ENCODE peak calls at places on chromosomes 12 and 14, in nine cellular contexts. D is tibial artery; G is left lung; B is A549; L is psoas muscle; Z is IMR-90; Y is CD8-positive, alpha-beta T cell; O is astrocyte; K is CD4-positive, alpha-beta memory T cell. X is an unnamed sample. For H3K4me1, the result is how much of the 10 kb centered on the place peaks cover.

GRCh38 chr14:100423421-100424010 is 100.4 kb downstream of the SLC25A47 start:
- DNase-seq in G (no peak), D (no peak), B (no peak), O (no peak), Z (no peak), K (no peak), L (no peak), Y (no peak), X (no peak)

GRCh38 chr14:21965042-21965441 is 291.4 kb upstream of the OR4E1 start:
- DNase-seq in K (peak), G (no peak), L (no peak), B (no peak), Y (no peak), D (no peak), O (no peak), Z (no peak), X (peak)

GRCh38 chr14:55354500-55354899 is 57.1 kb downstream of the ATG14 start:
- DNase-seq in K (peak), G (no peak), Y (peak), O (peak), Z (peak), D (peak), B (peak), L (peak), X (peak)

GRCh38 chr14:63938198-63939005 is 85.6 kb downstream of the SYNE2 start:
- DNase-seq in L (no peak), Y (no peak), G (no peak), D (no peak), Z (peak), O (no peak), K (peak), B (no peak), X (no peak)

GRCh38 chr12:16599081-16599480 is 6.9 kb downstream of the LMO3 start:
- DNase-seq in Y (no peak), Z (no peak), D (no peak), L (no peak), B (no peak), G (no peak), O (no peak), K (no peak), X (no peak)

GRCh38 chr12:93662961-93663728 is 14.0 kb upstream of the CRADD start:
- DNase-seq in L (peak), Y (no peak), G (no peak), B (no peak), K (no peak), O (no peak), D (no peak), Z (peak), X (no peak)

GRCh38 chr12:31756977-31757420 is 28.2 kb upstream of the AMN1 start:
- DNase-seq in Y (no peak), D (no peak), K (no peak), G (peak), Z (no peak), L (no peak), O (peak), B (no peak), X (no peak)

GRCh38 chr12:67827820-67828383 is 161.3 kb upstream of the IFNG-AS1 start:
- DNase-seq in O (peak), K (no peak), B (peak), D (no peak), L (peak), Y (no peak), Z (peak), G (no peak), X (peak)

GRCh38 chr12:120006248-120006975 is 17.4 kb downstream of the BICDL1 start:
- DNase-seq in L (no peak), Y (no peak), G (no peak), D (no peak), K (no peak), O (no peak), B (no peak), Z (no peak), X (no peak)

GRCh38 chr12:109762071-109762672 is 48.5 kb downstream of the FAM222A start:
- DNase-seq in D (peak), Y (no peak), L (no peak), G (no peak), O (no peak), B (no peak), Z (no peak), K (no peak), X (no peak)

GRCh38 chr12:27003421-27004311 is 10.5 kb downstream of the TM7SF3 start:
- DNase-seq in O (no peak), B (no peak), Z (no peak), Y (no peak), K (no peak), G (no peak), L (no peak), D (no peak), X (no peak)

GRCh38 chr14:94036328-94037167 is 10.4 kb downstream of the OTUB2 start:
- DNase-seq in K (peak), L (peak), G (peak), D (peak), O (peak), Y (peak), Z (peak), B (peak), X (peak)

GRCh38 chr12:47509398-47509851 is 196.4 kb downstream of the RPAP3 start:
- DNase-seq in L (no peak), D (no peak), Z (peak), Y (no peak), G (no peak), K (no peak), O (peak), B (no peak), X (no peak)

GRCh38 chr12:123115409-123116111 is 35.3 kb downstream of the PITPNM2 start:
- DNase-seq in Z (peak), Y (no peak), D (peak), K (no peak), L (peak), G (no peak), B (no peak), O (peak), X (no peak)

GRCh38 chr14:68248481-68249255 is 429.1 kb downstream of the RAD51B start:
- DNase-seq in B (peak), D (peak), G (peak), Z (peak), K (peak), O (peak), Y (no peak), L (peak), X (no peak)

GRCh38 chr12:103852498-103852992 is 11.5 kb upstream of the NT5DC3 start:
- DNase-seq in L (no peak), Y (no peak), K (no peak), Z (peak), D (no peak), O (peak), G (no peak), B (no peak), X (no peak)

GRCh38 chr12:32248594-32249140 is 142.0 kb downstream of the BICD1 start:
- DNase-seq in G (no peak), K (no peak), Y (no peak), B (no peak), L (no peak), Z (no peak), D (no peak), O (no peak), X (no peak)

GRCh38 chr12:111404362-111405148 is 1.2 kb upstream of the SH2B3 start:
- DNase-seq in K (peak), Z (no peak), G (no peak), Y (no peak), D (peak), O (no peak), B (no peak), L (no peak), X (peak)

GRCh38 chr12:111405856-111406473 is at the start of gene SH2B3:
- DNase-seq in B (peak), K (no peak), Y (no peak), Z (peak), L (peak), O (no peak), G (no peak), D (no peak), X (no peak)

GRCh38 chr12:111406474-111407370 is 999 bp downstream of the SH2B3 start:
- DNase-seq in B (no peak), D (peak), Z (no peak), O (no peak), Y (no peak), G (peak), L (peak), K (peak), X (peak)

GRCh38 chr12:111407371-111408115 is 1.8 kb downstream of the SH2B3 start:
- DNase-seq in K (no peak), G (no peak), L (no peak), O (no peak), D (no peak), B (no peak), Y (no peak), Z (no peak), X (no peak)

GRCh38 chr12:111405149-111405855 is 421 bp upstream of the SH2B3 start:
- DNase-seq in K (peak), B (peak), O (peak), Y (peak), L (peak), D (peak), G (peak), Z (peak), X (peak)
- H3K4me1 ChIP-seq in K (half or more), B (under half), O (under half), Y (half or more), L (under half), D (half or more), G (half or more), Z (under half), X (half or more)

GRCh38 chr14:24096545-24097181 is 2.6 kb downstream of the PCK2 start:
- DNase-seq in L (no peak), Y (no peak), D (no peak), Z (no peak), O (no peak), G (peak), B (no peak), K (no peak), X (no peak)
- H3K4me1 ChIP-seq in L (under half), Y (under half), D (under half), Z (under half), O (under half), G (under half), B (under half), K (under half), X (under half)

DNA sequence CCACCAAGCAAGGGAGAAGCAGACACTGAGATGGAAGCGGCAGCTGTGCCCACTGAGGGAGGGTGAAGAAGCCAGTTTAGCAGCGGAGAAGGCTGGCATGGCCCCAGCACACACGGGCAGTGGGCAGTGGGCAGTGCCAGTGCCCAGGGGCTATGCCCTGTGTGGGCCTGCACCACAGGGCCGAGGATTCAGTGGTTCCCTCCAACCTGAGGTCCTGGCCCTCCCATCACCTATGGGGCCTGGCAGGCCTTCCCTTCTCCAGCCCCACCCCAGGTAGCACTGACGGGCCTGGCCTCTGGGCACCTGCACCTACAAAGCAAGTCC is 81.1 kb downstream of the ITPK1 start:
- DNase-seq in O (no peak), D (no peak), K (no peak), G (no peak), L (no peak), Y (no peak), B (no peak), Z (no peak), X (no peak)
- H3K4me1 ChIP-seq in O (under half), D (half or more), K (under half), G (under half), L (under half), Y (under half), B (half or more), Z (under half), X (under half)

DNA sequence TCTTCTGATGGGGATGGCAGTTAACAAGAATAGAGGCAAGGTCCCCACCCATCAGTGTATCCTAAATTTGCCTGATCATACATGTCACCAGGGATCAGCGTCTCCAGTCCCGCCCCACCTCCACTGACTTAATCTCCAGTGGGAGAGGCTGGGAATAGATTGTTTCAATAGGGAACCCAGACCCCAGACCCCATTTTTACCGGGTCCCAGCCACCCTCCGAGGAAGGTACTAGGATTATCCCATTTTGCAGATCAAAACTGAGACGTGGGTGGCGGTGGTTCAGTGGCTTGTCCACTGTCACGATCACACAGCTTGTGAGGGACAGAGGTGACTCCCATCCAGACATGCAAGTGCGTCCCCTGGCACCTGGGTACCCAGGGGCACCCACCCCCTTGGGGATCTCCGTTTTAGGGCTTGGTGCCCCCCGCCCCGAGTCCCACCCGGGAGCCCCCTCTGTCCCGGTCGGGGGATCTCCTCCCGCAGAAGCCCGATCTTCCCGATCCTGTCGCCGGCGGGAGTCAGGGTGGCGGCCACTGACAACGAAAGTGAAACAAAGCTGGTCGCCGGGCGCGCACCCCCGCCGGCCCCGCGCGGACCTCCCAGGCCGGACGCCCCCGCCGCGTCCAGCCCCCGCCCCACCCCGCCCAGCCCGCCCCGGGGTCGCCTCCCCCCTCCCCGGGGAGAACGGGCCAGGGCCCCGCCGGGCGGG is 523 bp downstream of the WSB2 start:
- DNase-seq in Y (no peak), K (peak), B (peak), Z (no peak), D (peak), G (peak), O (no peak), L (peak), X (peak)
- H3K4me1 ChIP-seq in Y (under half), K (under half), B (half or more), Z (under half), D (under half), G (half or more), O (under half), L (under half), X (under half)

DNA sequence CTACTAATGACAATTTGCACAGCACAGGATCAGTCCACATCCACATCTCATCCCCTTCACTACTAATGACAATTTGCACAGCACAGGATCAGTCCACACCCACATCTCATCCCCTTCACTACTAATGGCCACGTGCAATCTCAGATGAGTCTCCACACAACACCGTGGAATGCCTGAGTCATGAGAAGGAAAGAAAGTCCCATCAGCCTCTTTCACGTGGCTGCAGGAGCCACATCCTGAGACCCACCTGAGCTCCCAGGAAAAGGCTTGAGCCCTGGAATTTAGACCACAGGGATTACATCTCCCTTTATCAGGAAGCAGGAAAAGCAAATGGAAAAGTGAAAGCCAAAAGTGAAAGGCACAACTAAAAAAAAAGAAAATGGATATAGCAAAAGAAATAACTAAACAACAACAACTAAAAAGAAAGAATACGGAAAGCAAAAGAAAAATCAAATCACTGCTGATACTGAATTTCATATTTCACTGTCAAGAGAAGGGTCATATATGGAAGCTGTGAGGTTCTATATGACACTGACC is 1300.5 kb downstream of the TMEM121 start:
- DNase-seq in K (no peak), O (no peak), Z (no peak), G (no peak), B (no peak), L (no peak), Y (no peak), D (no peak), X (no peak)
- H3K4me1 ChIP-seq in K (under half), O (under half), Z (under half), G (under half), B (under half), L (under half), Y (under half), D (under half), X (under half)

GRCh38 chr14:61429316-61429715 is 107.9 kb downstream of the PRKCH start:
- DNase-seq in Y (no peak), K (no peak), O (no peak), B (no peak), D (no peak), Z (no peak), G (no peak), L (no peak), X (no peak)
- H3K4me1 ChIP-seq in Y (half or more), K (half or more), O (under half), B (under half), D (under half), Z (under half), G (under half), L (under half), X (under half)

DNA sequence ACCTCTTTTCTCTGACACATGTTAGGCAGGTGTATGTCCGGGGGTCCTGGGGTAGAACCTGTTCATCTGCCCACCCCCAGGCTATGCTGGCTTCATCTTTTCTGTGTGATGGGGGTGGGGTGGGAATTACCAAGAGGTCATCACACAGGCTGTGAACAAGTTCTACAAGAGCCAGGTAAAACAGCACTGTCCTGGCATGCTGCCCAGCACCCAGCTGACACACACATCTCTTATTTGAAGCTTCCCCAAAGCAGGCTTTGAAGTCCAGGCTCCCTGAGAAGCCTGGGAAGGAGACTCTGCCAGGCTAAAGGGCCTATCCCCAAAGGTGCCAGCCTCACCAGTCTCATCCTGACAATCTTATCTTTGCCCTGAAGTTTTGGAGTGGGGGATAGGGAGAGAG is 141.1 kb downstream of the ALG10 start:
- DNase-seq in D (no peak), O (no peak), G (no peak), K (no peak), B (no peak), L (no peak), Y (no peak), Z (no peak), X (no peak)
- H3K4me1 ChIP-seq in D (under half), O (under half), G (under half), K (under half), B (under half), L (under half), Y (under half), Z (under half), X (under half)

DNA sequence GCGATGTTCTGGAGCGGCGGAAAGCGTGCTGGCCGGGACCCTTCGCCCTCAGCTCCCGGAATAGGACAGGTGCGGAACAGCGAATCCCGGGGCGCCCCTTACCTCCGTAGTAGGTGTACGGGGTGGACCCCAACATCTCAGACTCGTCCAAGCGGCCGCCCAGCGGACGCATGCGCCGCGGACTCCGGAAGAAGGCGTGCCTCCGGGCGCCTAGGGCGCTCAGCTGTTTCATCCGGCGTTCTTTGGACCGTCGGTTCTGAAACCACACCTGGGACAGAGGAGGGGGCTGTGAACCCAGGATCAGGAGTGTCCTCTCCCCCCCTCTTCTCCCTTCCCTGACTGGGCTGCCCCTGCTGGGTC is 4.5 kb downstream of the LHX5 start:
- DNase-seq in B (no peak), G (no peak), Y (no peak), O (no peak), Z (no peak), D (no peak), L (no peak), K (no peak), X (no peak)
- H3K4me1 ChIP-seq in B (under half), G (under half), Y (under half), O (under half), Z (under half), D (half or more), L (under half), K (under half), X (under half)

GRCh38 chr12:75720807-75721206 is 209.4 kb upstream of the KRR1 start:
- DNase-seq in B (no peak), Y (no peak), G (no peak), L (no peak), D (no peak), Z (no peak), O (no peak), K (no peak), X (no peak)
- H3K4me1 ChIP-seq in B (half or more), Y (under half), G (under half), L (under half), D (under half), Z (under half), O (under half), K (under half), X (under half)